ENCODE peak calls at places on chromosome 7, in five cellular contexts. One of them, this sample, is unnamed.
A peak's percentile ranks its signal among the peaks of the same experiment; 100 is the strongest.

GRCh38 chr7:80999771-81000170 is 80.9 kb upstream of the SEMA3C start:
- DNase-seq in DMS153: no peak
- DNase-seq in NCI-H460: no peak
- DNase-seq in left ventricle myocardium inferior: no peak
- DNase-seq in activated naive CD4-positive, alpha-beta T cell treated with anti-CD3 and anti-CD28 coated beads for 36 hours: no peak
- DNase-seq in this sample: no peak

GRCh38 chr7:101163281-101164070 is 1.9 kb downstream of the VGF start:
- DNase-seq in DMS153: peak; percentile 56
- DNase-seq in NCI-H460: no peak
- DNase-seq in left ventricle myocardium inferior: no peak
- DNase-seq in activated naive CD4-positive, alpha-beta T cell treated with anti-CD3 and anti-CD28 coated beads for 36 hours: peak; percentile 23
- DNase-seq in this sample: no peak

GRCh38 chr7:97859606-97860204 is 12.5 kb downstream of the ASNS start:
- DNase-seq in DMS153: no peak
- DNase-seq in NCI-H460: no peak
- DNase-seq in left ventricle myocardium inferior: no peak
- DNase-seq in activated naive CD4-positive, alpha-beta T cell treated with anti-CD3 and anti-CD28 coated beads for 36 hours: no peak
- DNase-seq in this sample: no peak

GRCh38 chr7:91949221-91950009 is 8.8 kb downstream of the AKAP9 start:
- DNase-seq in DMS153: no peak
- DNase-seq in NCI-H460: no peak
- DNase-seq in left ventricle myocardium inferior: no peak
- DNase-seq in activated naive CD4-positive, alpha-beta T cell treated with anti-CD3 and anti-CD28 coated beads for 36 hours: no peak
- DNase-seq in this sample: no peak

GRCh38 chr7:378551-379455 is 88.8 kb downstream of the FOXL3 start:
- DNase-seq in DMS153: no peak
- DNase-seq in NCI-H460: no peak
- DNase-seq in left ventricle myocardium inferior: no peak
- DNase-seq in activated naive CD4-positive, alpha-beta T cell treated with anti-CD3 and anti-CD28 coated beads for 36 hours: no peak
- DNase-seq in this sample: peak; percentile 23

GRCh38 chr7:132785861-132786260 is 209.6 kb upstream of the PLXNA4 start:
- DNase-seq in DMS153: no peak
- DNase-seq in NCI-H460: no peak
- DNase-seq in left ventricle myocardium inferior: no peak
- DNase-seq in activated naive CD4-positive, alpha-beta T cell treated with anti-CD3 and anti-CD28 coated beads for 36 hours: no peak
- DNase-seq in this sample: no peak

GRCh38 chr7:102404005-102404861 is 8.1 kb downstream of the PRKRIP1 start:
- DNase-seq in DMS153: peak; percentile 16
- DNase-seq in NCI-H460: peak; percentile 28
- DNase-seq in left ventricle myocardium inferior: no peak
- DNase-seq in activated naive CD4-positive, alpha-beta T cell treated with anti-CD3 and anti-CD28 coated beads for 36 hours: peak; percentile 51
- DNase-seq in this sample: no peak

GRCh38 chr7:45653209-45653907 is 79.2 kb downstream of the ADCY1 start:
- DNase-seq in DMS153: no peak
- DNase-seq in NCI-H460: no peak
- DNase-seq in left ventricle myocardium inferior: no peak
- DNase-seq in activated naive CD4-positive, alpha-beta T cell treated with anti-CD3 and anti-CD28 coated beads for 36 hours: no peak
- DNase-seq in this sample: no peak

GRCh38 chr7:112211348-112211907 is 4.9 kb downstream of the ZNF277 start:
- DNase-seq in DMS153: no peak
- DNase-seq in NCI-H460: no peak
- DNase-seq in left ventricle myocardium inferior: no peak
- DNase-seq in activated naive CD4-positive, alpha-beta T cell treated with anti-CD3 and anti-CD28 coated beads for 36 hours: no peak
- DNase-seq in this sample: no peak

GRCh38 chr7:133077394-133077793 is 4.5 kb downstream of the CHCHD3 start:
- DNase-seq in DMS153: no peak
- DNase-seq in NCI-H460: no peak
- DNase-seq in left ventricle myocardium inferior: no peak
- DNase-seq in activated naive CD4-positive, alpha-beta T cell treated with anti-CD3 and anti-CD28 coated beads for 36 hours: no peak
- DNase-seq in this sample: no peak

GRCh38 chr7:48421357-48421756 is 250.1 kb downstream of the ABCA13 start:
- DNase-seq in DMS153: no peak
- DNase-seq in NCI-H460: no peak
- DNase-seq in left ventricle myocardium inferior: no peak
- DNase-seq in activated naive CD4-positive, alpha-beta T cell treated with anti-CD3 and anti-CD28 coated beads for 36 hours: no peak
- DNase-seq in this sample: no peak

GRCh38 chr7:151572136-151572535 is 52.4 kb upstream of the RHEB start:
- DNase-seq in DMS153: no peak
- DNase-seq in NCI-H460: no peak
- DNase-seq in left ventricle myocardium inferior: no peak
- DNase-seq in activated naive CD4-positive, alpha-beta T cell treated with anti-CD3 and anti-CD28 coated beads for 36 hours: no peak
- DNase-seq in this sample: no peak

This sample was measured in heart left ventricle.